ENCODE peak calls at places on chromosomes 13 and 19, in six cellular contexts. L, Y, B, Z, E and I are unnamed samples.

GRCh38 chr19:17557461-17557860 is 2.0 kb downstream of the COLGALT1 start:
- DNase-seq in L (no peak), Y (no peak), B (no peak), Z (no peak), E (no peak), I (no peak)

GRCh38 chr19:6890421-6890913 is 3.1 kb downstream of the ADGRE1 start:
- DNase-seq in L (no peak), Y (no peak), B (no peak), Z (no peak), E (no peak), I (no peak)

GRCh38 chr19:50568321-50569022 is at the start of gene LRRC4B:
- DNase-seq in L (peak; percentile 15), Y (no peak), B (no peak), Z (no peak), E (no peak), I (no peak)

GRCh38 chr19:51689751-51690358 is 3.3 kb upstream of the SPACA6 start:
- DNase-seq in L (peak; percentile 64), Y (no peak), B (peak; percentile 41), Z (peak; percentile 21), E (peak; percentile 40), I (no peak)

GRCh38 chr13:42494157-42494556 is 79.8 kb upstream of the TNFSF11 start:
- DNase-seq in L (no peak), Y (no peak), B (no peak), Z (no peak), E (peak; percentile 62), I (no peak)

GRCh38 chr13:41065098-41065497 is 3.8 kb downstream of the WBP4 start:
- DNase-seq in L (peak; percentile 67), Y (no peak), B (peak; percentile 92), Z (no peak), E (peak; percentile 73), I (no peak)

GRCh38 chr19:16970821-16971220 is 55.8 kb downstream of the CPAMD8 start:
- DNase-seq in L (no peak), Y (no peak), B (no peak), Z (no peak), E (no peak), I (no peak)

GRCh38 chr13:112725346-112726017 is 35.6 kb downstream of the ATP11A start:
- DNase-seq in L (no peak), Y (no peak), B (no peak), Z (no peak), E (peak; percentile 84), I (no peak)

GRCh38 chr13:76012091-76012721 is 376.1 kb downstream of the LMO7 start:
- DNase-seq in L (peak; percentile 32), Y (no peak), B (no peak), Z (no peak), E (peak; percentile 45), I (no peak)

GRCh38 chr13:31328549-31329229 is 128.9 kb downstream of the B3GLCT start:
- DNase-seq in L (peak; percentile 3), Y (no peak), B (peak; percentile 4), Z (no peak), E (no peak), I (no peak)

GRCh38 chr13:112229445-112229844 is 146.7 kb upstream of the SPACA7 start:
- DNase-seq in L (no peak), Y (no peak), B (no peak), Z (no peak), E (no peak), I (no peak)

GRCh38 chr13:31801088-31801487 is 61.8 kb downstream of the RXFP2 start:
- DNase-seq in L (no peak), Y (no peak), B (no peak), Z (no peak), E (no peak), I (no peak)

GRCh38 chr13:34749046-34749445 is 193.0 kb upstream of the NBEA start:
- DNase-seq in L (no peak), Y (no peak), B (no peak), Z (no peak), E (no peak), I (no peak)

GRCh38 chr13:52849727-52850395 is 1.4 kb upstream of the PCDH8 start:
- DNase-seq in L (no peak), Y (no peak), B (no peak), Z (no peak), E (no peak), I (no peak)